ENCODE peak calls at places on chromosomes 12 and 14, in nine cellular contexts. One of them, this sample, is unnamed.

GRCh38 chr14:99749142-99749541 is 44.1 kb upstream of the EML1 start:
- DNase-seq in ovary: no peak
- DNase-seq in cardiac fibroblast: no peak
- DNase-seq in AG04450: no peak
- DNase-seq in GM13977: no peak
- DNase-seq in AG10803: no peak
- DNase-seq in GM13976: no peak
- DNase-seq in glutamatergic neuron: no peak
- DNase-seq in H9: no peak
- DNase-seq in this sample: no peak

GRCh38 chr14:64387232-64387737 is 868 bp upstream of the MTHFD1 start:
- DNase-seq in ovary: no peak
- DNase-seq in cardiac fibroblast: peak; percentile 30
- DNase-seq in AG04450: no peak
- DNase-seq in GM13977: no peak
- DNase-seq in AG10803: peak; percentile 32
- DNase-seq in GM13976: no peak
- DNase-seq in glutamatergic neuron: peak; percentile 52
- DNase-seq in H9: no peak
- DNase-seq in this sample: no peak

GRCh38 chr14:31936100-31936499 is 141.0 kb upstream of the ARHGAP5 start:
- DNase-seq in ovary: no peak
- DNase-seq in cardiac fibroblast: no peak
- DNase-seq in AG04450: no peak
- DNase-seq in GM13977: no peak
- DNase-seq in AG10803: no peak
- DNase-seq in GM13976: no peak
- DNase-seq in glutamatergic neuron: no peak
- DNase-seq in H9: no peak
- DNase-seq in this sample: no peak

GRCh38 chr12:109760930-109761630 is 47.5 kb downstream of the FAM222A start:
- DNase-seq in ovary: no peak
- DNase-seq in cardiac fibroblast: no peak
- DNase-seq in AG04450: no peak
- DNase-seq in GM13977: no peak
- DNase-seq in AG10803: no peak
- DNase-seq in GM13976: no peak
- DNase-seq in glutamatergic neuron: peak; percentile 59
- DNase-seq in H9: peak; percentile 28
- DNase-seq in this sample: peak; percentile 5

GRCh38 chr14:95901014-95901413 is 24.4 kb downstream of the TUNAR start:
- DNase-seq in ovary: no peak
- DNase-seq in cardiac fibroblast: no peak
- DNase-seq in AG04450: no peak
- DNase-seq in GM13977: no peak
- DNase-seq in AG10803: peak; percentile 62
- DNase-seq in GM13976: no peak
- DNase-seq in glutamatergic neuron: no peak
- DNase-seq in H9: no peak
- DNase-seq in this sample: no peak

GRCh38 chr14:49928010-49928409 is 35.1 kb downstream of the ARF6 start:
- DNase-seq in ovary: no peak
- DNase-seq in cardiac fibroblast: no peak
- DNase-seq in AG04450: no peak
- DNase-seq in GM13977: no peak
- DNase-seq in AG10803: no peak
- DNase-seq in GM13976: no peak
- DNase-seq in glutamatergic neuron: no peak
- DNase-seq in H9: no peak
- DNase-seq in this sample: no peak

GRCh38 chr12:131230340-131231099 is 276.8 kb downstream of the ADGRD1 start:
- DNase-seq in ovary: no peak
- DNase-seq in cardiac fibroblast: no peak
- DNase-seq in AG04450: no peak
- DNase-seq in GM13977: no peak
- DNase-seq in AG10803: no peak
- DNase-seq in GM13976: no peak
- DNase-seq in glutamatergic neuron: no peak
- DNase-seq in H9: no peak
- DNase-seq in this sample: no peak

GRCh38 chr14:106174206-106174605 is 647.8 kb downstream of the TMEM121 start:
- DNase-seq in ovary: no peak
- DNase-seq in cardiac fibroblast: no peak
- DNase-seq in AG04450: no peak
- DNase-seq in GM13977: no peak
- DNase-seq in AG10803: no peak
- DNase-seq in GM13976: no peak
- DNase-seq in glutamatergic neuron: no peak
- DNase-seq in H9: no peak
- DNase-seq in this sample: no peak

GRCh38 chr14:21043387-21044105 is 1.4 kb downstream of the RNASE7 start:
- DNase-seq in ovary: no peak
- DNase-seq in cardiac fibroblast: no peak
- DNase-seq in AG04450: no peak
- DNase-seq in GM13977: no peak
- DNase-seq in AG10803: no peak
- DNase-seq in GM13976: no peak
- DNase-seq in glutamatergic neuron: no peak
- DNase-seq in H9: no peak
- DNase-seq in this sample: no peak

GRCh38 chr14:21668377-21668776 is 5.2 kb downstream of the OR4E1 start:
- DNase-seq in ovary: no peak
- DNase-seq in cardiac fibroblast: no peak
- DNase-seq in AG04450: no peak
- DNase-seq in GM13977: no peak
- DNase-seq in AG10803: no peak
- DNase-seq in GM13976: no peak
- DNase-seq in glutamatergic neuron: no peak
- DNase-seq in H9: no peak
- DNase-seq in this sample: no peak

GRCh38 chr14:96136361-96136760 is 68.3 kb upstream of the BDKRB2 start:
- DNase-seq in ovary: no peak
- DNase-seq in cardiac fibroblast: peak; percentile 78
- DNase-seq in AG04450: no peak
- DNase-seq in GM13977: no peak
- DNase-seq in AG10803: peak; percentile 76
- DNase-seq in GM13976: no peak
- DNase-seq in glutamatergic neuron: no peak
- DNase-seq in H9: no peak
- DNase-seq in this sample: no peak

GRCh38 chr14:62117718-62118164 is 355.5 kb downstream of the SNAPC1 start:
- DNase-seq in ovary: no peak
- DNase-seq in cardiac fibroblast: no peak
- DNase-seq in AG04450: no peak
- DNase-seq in GM13977: no peak
- DNase-seq in AG10803: peak; percentile 2
- DNase-seq in GM13976: peak; percentile 10
- DNase-seq in glutamatergic neuron: no peak
- DNase-seq in H9: no peak
- DNase-seq in this sample: no peak

GRCh38 chr14:61489932-61490331 is 168.6 kb downstream of the PRKCH start:
- DNase-seq in ovary: no peak
- DNase-seq in cardiac fibroblast: peak; percentile 34
- DNase-seq in AG04450: no peak
- DNase-seq in GM13977: no peak
- DNase-seq in AG10803: peak; percentile 73
- DNase-seq in GM13976: no peak
- DNase-seq in glutamatergic neuron: no peak
- DNase-seq in H9: no peak
- DNase-seq in this sample: no peak

GRCh38 chr12:54486173-54486867 is 11.2 kb upstream of the NCKAP1L start:
- DNase-seq in ovary: no peak
- DNase-seq in cardiac fibroblast: no peak
- DNase-seq in AG04450: no peak
- DNase-seq in GM13977: peak; percentile 53
- DNase-seq in AG10803: no peak
- DNase-seq in GM13976: peak; percentile 63
- DNase-seq in glutamatergic neuron: no peak
- DNase-seq in H9: no peak
- DNase-seq in this sample: no peak

GRCh38 chr14:34310724-34311123 is 151.3 kb downstream of the SPTSSA start:
- DNase-seq in ovary: no peak
- DNase-seq in cardiac fibroblast: no peak
- DNase-seq in AG04450: no peak
- DNase-seq in GM13977: no peak
- DNase-seq in AG10803: no peak
- DNase-seq in GM13976: no peak
- DNase-seq in glutamatergic neuron: no peak
- DNase-seq in H9: no peak
- DNase-seq in this sample: no peak

GRCh38 chr14:95529242-95529641 is 5.6 kb upstream of the GLRX5 start:
- DNase-seq in ovary: no peak
- DNase-seq in cardiac fibroblast: no peak
- DNase-seq in AG04450: no peak
- DNase-seq in GM13977: no peak
- DNase-seq in AG10803: no peak
- DNase-seq in GM13976: no peak
- DNase-seq in glutamatergic neuron: no peak
- DNase-seq in H9: no peak
- DNase-seq in this sample: no peak

GRCh38 chr14:54108481-54109471 is 152.2 kb upstream of the BMP4 start:
- DNase-seq in ovary: no peak
- DNase-seq in cardiac fibroblast: peak; percentile 93
- DNase-seq in AG04450: peak; percentile 48
- DNase-seq in GM13977: no peak
- DNase-seq in AG10803: peak; percentile 63
- DNase-seq in GM13976: no peak
- DNase-seq in glutamatergic neuron: no peak
- DNase-seq in H9: no peak
- DNase-seq in this sample: no peak

GRCh38 chr14:19974844-19975243 is 547 bp upstream of the OR4K15 start:
- DNase-seq in ovary: no peak
- DNase-seq in cardiac fibroblast: no peak
- DNase-seq in AG04450: no peak
- DNase-seq in GM13977: no peak
- DNase-seq in AG10803: no peak
- DNase-seq in GM13976: no peak
- DNase-seq in glutamatergic neuron: no peak
- DNase-seq in H9: no peak
- DNase-seq in this sample: no peak

GRCh38 chr12:31234955-31235867 is 90.7 kb downstream of the SINHCAF start:
- DNase-seq in ovary: no peak
- DNase-seq in cardiac fibroblast: peak; percentile 41
- DNase-seq in AG04450: no peak
- DNase-seq in GM13977: no peak
- DNase-seq in AG10803: peak; percentile 35
- DNase-seq in GM13976: no peak
- DNase-seq in glutamatergic neuron: peak; percentile 72
- DNase-seq in H9: peak; percentile 80
- DNase-seq in this sample: no peak

GRCh38 chr12:101857043-101857558 is 20.3 kb upstream of the DRAM1 start:
- DNase-seq in ovary: no peak
- DNase-seq in cardiac fibroblast: peak; percentile 59
- DNase-seq in AG04450: no peak
- DNase-seq in GM13977: no peak
- DNase-seq in AG10803: peak; percentile 96
- DNase-seq in GM13976: no peak
- DNase-seq in glutamatergic neuron: no peak
- DNase-seq in H9: no peak
- DNase-seq in this sample: no peak

GRCh38 chr14:67622675-67623074 is 3.0 kb downstream of the ARG2 start:
- DNase-seq in ovary: no peak
- DNase-seq in cardiac fibroblast: peak; percentile 90
- DNase-seq in AG04450: no peak
- DNase-seq in GM13977: no peak
- DNase-seq in AG10803: peak; percentile 71
- DNase-seq in GM13976: no peak
- DNase-seq in glutamatergic neuron: no peak
- DNase-seq in H9: peak; percentile 73
- DNase-seq in this sample: no peak

GRCh38 chr12:3962661-3963483 is 89.7 kb upstream of the PARP11 start:
- DNase-seq in ovary: no peak
- DNase-seq in cardiac fibroblast: no peak
- DNase-seq in AG04450: no peak
- DNase-seq in GM13977: no peak
- DNase-seq in AG10803: no peak
- DNase-seq in GM13976: no peak
- DNase-seq in glutamatergic neuron: no peak
- DNase-seq in H9: peak; percentile 49
- DNase-seq in this sample: no peak
- TF ChIP-seq CTCF in ovary: no peak
- TF ChIP-seq CTCF in cardiac fibroblast: no peak
- TF ChIP-seq CTCF in AG04450: no peak
- TF ChIP-seq CTCF in GM13977: no peak
- TF ChIP-seq CTCF in AG10803: no peak
- TF ChIP-seq CTCF in GM13976: no peak
- TF ChIP-seq CTCF in glutamatergic neuron: no peak
- TF ChIP-seq CTCF in H9: no peak
- TF ChIP-seq CTCF in this sample: no peak

DNA sequence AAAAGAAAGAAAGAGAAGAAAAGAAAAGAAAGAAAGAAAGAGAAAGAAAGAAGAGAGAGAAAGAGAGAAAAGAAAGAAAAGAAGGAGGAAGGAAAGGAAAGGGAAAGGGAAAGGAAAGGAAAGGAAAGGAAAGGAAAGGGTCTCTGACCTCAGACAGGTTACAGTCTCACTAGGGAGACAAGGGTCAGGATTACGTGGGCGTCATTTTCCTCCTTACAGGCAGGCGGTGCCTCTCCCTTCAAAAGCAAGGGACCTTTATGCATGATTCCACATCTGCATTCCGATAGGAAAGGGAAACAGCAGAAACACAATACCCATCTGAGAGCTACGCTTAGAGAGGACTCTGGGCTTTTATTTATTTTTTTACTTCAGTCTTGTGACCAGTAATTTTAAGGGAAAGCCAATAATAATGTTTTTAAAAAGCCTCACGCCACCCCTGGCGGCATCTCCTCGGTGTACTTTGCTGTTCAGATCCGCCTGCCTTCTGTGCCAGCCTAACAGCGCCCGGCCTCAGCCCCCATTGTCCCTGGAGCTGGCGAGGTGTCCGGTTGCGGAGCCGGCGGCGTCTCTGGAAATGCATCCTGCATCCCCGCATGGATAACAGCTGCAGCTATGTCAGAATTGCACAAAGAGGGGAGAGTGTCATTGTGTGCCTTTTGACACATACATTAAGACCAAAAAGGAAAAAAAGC is 882 bp upstream of the HIP1R start:
- DNase-seq in ovary: peak; percentile 36
- DNase-seq in cardiac fibroblast: peak; percentile 56
- DNase-seq in AG04450: no peak
- DNase-seq in GM13977: peak; percentile 41
- DNase-seq in AG10803: peak; percentile 36
- DNase-seq in GM13976: no peak
- DNase-seq in glutamatergic neuron: peak; percentile 73
- DNase-seq in H9: peak; percentile 90
- DNase-seq in this sample: peak; percentile 14
- TF ChIP-seq CTCF in ovary: no peak
- TF ChIP-seq CTCF in cardiac fibroblast: peak; percentile 16
- TF ChIP-seq CTCF in AG04450: peak; percentile 14
- TF ChIP-seq CTCF in GM13977: no peak
- TF ChIP-seq CTCF in AG10803: peak; percentile 12
- TF ChIP-seq CTCF in GM13976: no peak
- TF ChIP-seq CTCF in glutamatergic neuron: no peak
- TF ChIP-seq CTCF in H9: peak; percentile 38
- TF ChIP-seq CTCF in this sample: no peak

GRCh38 chr12:27733052-27733656 is 22.5 kb downstream of the MRPS35 start:
- DNase-seq in ovary: no peak
- DNase-seq in cardiac fibroblast: peak; percentile 60
- DNase-seq in AG04450: peak; percentile 4
- DNase-seq in GM13977: peak; percentile 28
- DNase-seq in AG10803: peak; percentile 34
- DNase-seq in GM13976: peak; percentile 41
- DNase-seq in glutamatergic neuron: peak; percentile 29
- DNase-seq in H9: no peak
- DNase-seq in this sample: no peak
- TF ChIP-seq CTCF in ovary: peak; percentile 77
- TF ChIP-seq CTCF in cardiac fibroblast: peak; percentile 91
- TF ChIP-seq CTCF in AG04450: peak; percentile 94
- TF ChIP-seq CTCF in GM13977: peak; percentile 87
- TF ChIP-seq CTCF in AG10803: peak; percentile 97
- TF ChIP-seq CTCF in GM13976: peak; percentile 68
- TF ChIP-seq CTCF in glutamatergic neuron: peak; percentile 83
- TF ChIP-seq CTCF in H9: peak; percentile 89
- TF ChIP-seq CTCF in this sample: no peak

GRCh38 chr14:88929656-88930436 is 105.4 kb downstream of the TTC8 start:
- DNase-seq in ovary: no peak
- DNase-seq in cardiac fibroblast: no peak
- DNase-seq in AG04450: no peak
- DNase-seq in GM13977: no peak
- DNase-seq in AG10803: no peak
- DNase-seq in GM13976: no peak
- DNase-seq in glutamatergic neuron: no peak
- DNase-seq in H9: peak; percentile 36
- DNase-seq in this sample: no peak
- TF ChIP-seq CTCF in ovary: no peak
- TF ChIP-seq CTCF in cardiac fibroblast: peak; percentile 39
- TF ChIP-seq CTCF in AG04450: peak; percentile 22
- TF ChIP-seq CTCF in GM13977: peak; percentile 12
- TF ChIP-seq CTCF in AG10803: peak; percentile 3
- TF ChIP-seq CTCF in GM13976: no peak
- TF ChIP-seq CTCF in glutamatergic neuron: no peak
- TF ChIP-seq CTCF in H9: peak; percentile 58
- TF ChIP-seq CTCF in this sample: no peak